ENCODE peak calls at places on chromosomes 12 and 14, in seven cellular contexts. U is fibroblast of lung, G is mucosa of descending colon, K is kidney, P is prostate gland, W is mammary epithelial cell, H is thoracic aorta. L is an unnamed sample. For H3K4me1, the result is how much of the 10 kb centered on the place peaks cover.

GRCh38 chr12:123115409-123116111 is 35.3 kb downstream of the PITPNM2 start:
- DNase-seq in U (peak), G (no peak), K (peak), P (no peak), W (peak), H (peak), L (no peak)

GRCh38 chr12:22627351-22627750 is 2.4 kb downstream of the ETNK1 start:
- DNase-seq in U (no peak), G (no peak), K (no peak), P (no peak), W (peak), H (no peak), L (no peak)

GRCh38 chr12:34603382-34604035 is 581.2 kb downstream of the ALG10 start:
- DNase-seq in U (no peak), G (peak), K (peak), P (no peak), W (no peak), H (no peak), L (no peak)

GRCh38 chr14:104795781-104796681 is 483 bp upstream of the AKT1 start:
- DNase-seq in U (peak), G (peak), K (no peak), P (no peak), W (no peak), H (no peak), L (peak)

GRCh38 chr12:77645966-77646598 is 184.6 kb upstream of the NAV3 start:
- DNase-seq in U (no peak), G (no peak), K (no peak), P (no peak), W (no peak), H (no peak), L (no peak)

GRCh38 chr14:80974338-80975078 is 19.1 kb downstream of the TSHR start:
- DNase-seq in U (peak), G (no peak), K (no peak), P (no peak), W (no peak), H (no peak), L (peak)

GRCh38 chr12:28966049-28966778 is 182.9 kb upstream of the FAR2 start:
- DNase-seq in U (peak), G (no peak), K (no peak), P (peak), W (no peak), H (no peak), L (no peak)

GRCh38 chr12:47079894-47080724 is at the start of gene AMIGO2:
- DNase-seq in U (peak), G (peak), K (peak), P (peak), W (peak), H (peak), L (no peak)

GRCh38 chr14:34501997-34502396 is 37.5 kb downstream of the EAPP start:
- DNase-seq in U (peak), G (no peak), K (no peak), P (no peak), W (no peak), H (no peak), L (no peak)

GRCh38 chr12:47190271-47190750 is 110.6 kb upstream of the AMIGO2 start:
- DNase-seq in U (peak), G (no peak), K (no peak), P (no peak), W (peak), H (no peak), L (no peak)

GRCh38 chr14:95507701-95508103 is 8.7 kb downstream of the SYNE3 start:
- DNase-seq in U (peak), G (no peak), K (no peak), P (no peak), W (peak), H (no peak), L (peak)

GRCh38 chr12:67991158-67991557 is 1.9 kb downstream of the IFNG-AS1 start:
- DNase-seq in U (no peak), G (peak), K (no peak), P (no peak), W (no peak), H (no peak), L (no peak)

GRCh38 chr12:110846615-110847566 is at the start of gene CCDC63:
- DNase-seq in U (peak), G (peak), K (peak), P (peak), W (no peak), H (no peak), L (peak)

GRCh38 chr14:64958201-64958600 is 13.9 kb downstream of the RAB15 start:
- DNase-seq in U (no peak), G (no peak), K (no peak), P (no peak), W (no peak), H (no peak), L (no peak)

GRCh38 chr14:106044949-106045596 is 518.7 kb downstream of the TMEM121 start:
- DNase-seq in U (no peak), G (peak), K (peak), P (no peak), W (no peak), H (no peak), L (peak)

GRCh38 chr14:35205737-35206136 is 83.4 kb downstream of the PRORP start:
- DNase-seq in U (no peak), G (no peak), K (no peak), P (no peak), W (no peak), H (no peak), L (no peak)

GRCh38 chr14:104442611-104443390 is 136.8 kb upstream of the C14orf180 start:
- DNase-seq in U (no peak), G (no peak), K (no peak), P (peak), W (no peak), H (no peak), L (no peak)

GRCh38 chr14:30345511-30345910 is 213.4 kb upstream of the G2E3 start:
- DNase-seq in U (no peak), G (no peak), K (no peak), P (no peak), W (no peak), H (no peak), L (no peak)

GRCh38 chr14:102539544-102540309 is 30.2 kb upstream of the ANKRD9 start:
- DNase-seq in U (peak), G (no peak), K (peak), P (no peak), W (no peak), H (no peak), L (peak)

GRCh38 chr12:124762791-124763593 is 100.7 kb downstream of the SCARB1 start:
- DNase-seq in U (peak), G (no peak), K (no peak), P (no peak), W (peak), H (no peak), L (no peak)

GRCh38 chr12:111450676-111451075 is 45.0 kb downstream of the SH2B3 start:
- DNase-seq in U (no peak), G (peak), K (no peak), P (no peak), W (no peak), H (no peak), L (no peak)

GRCh38 chr14:68554231-68554630 is 238.6 kb downstream of the ZFP36L1 start:
- DNase-seq in U (no peak), G (no peak), K (no peak), P (no peak), W (no peak), H (no peak), L (no peak)
- H3K4me1 ChIP-seq in U (under half), G (under half), K (under half), P (under half), W (under half), H (half or more), L (under half)

GRCh38 chr12:8032242-8033152 is at the start of gene FOXJ2:
- DNase-seq in U (peak), G (peak), K (peak), P (peak), W (peak), H (no peak), L (peak)
- TF ChIP-seq CTCF in U (no peak), G (no peak), K (no peak), P (no peak), W (no peak), H (no peak), L (no peak)

GRCh38 chr14:62546862-62547474 is 498.3 kb downstream of the KCNH5 start:
- DNase-seq in U (peak), G (no peak), K (no peak), P (no peak), W (peak), H (no peak), L (no peak)
- H3K4me3 ChIP-seq in U (no peak), G (no peak), K (no peak), P (no peak), W (no peak), H (no peak), L (no peak)

DNA sequence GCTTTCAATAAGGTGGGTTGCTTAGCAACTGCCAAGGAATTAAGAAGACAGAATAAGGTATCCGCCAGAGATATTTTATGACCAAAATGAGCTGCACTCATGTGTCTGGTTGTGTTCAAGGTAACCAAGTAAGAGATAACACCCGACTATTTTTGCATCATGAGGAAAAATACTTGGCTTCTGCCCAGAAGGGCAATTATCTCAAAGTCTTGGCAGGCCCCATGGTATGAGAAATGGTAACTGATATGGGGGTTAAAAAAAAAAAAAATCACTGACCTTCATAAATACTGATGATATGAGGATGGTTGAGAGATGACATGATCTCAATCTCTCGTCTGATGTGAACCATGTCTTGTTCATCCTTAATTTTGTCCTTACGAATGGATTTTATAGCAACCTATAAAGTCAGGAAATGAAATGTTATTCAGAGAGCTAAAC is 32.6 kb downstream of the NUAK1 start:
- DNase-seq in U (peak), G (no peak), K (no peak), P (no peak), W (no peak), H (no peak), L (peak)
- H3K4me1 ChIP-seq in U (under half), G (under half), K (half or more), P (under half), W (under half), H (half or more), L (under half)

GRCh38 chr12:79119796-79120195 is 255.2 kb downstream of the SYT1 start:
- DNase-seq in U (no peak), G (no peak), K (no peak), P (no peak), W (no peak), H (no peak), L (no peak)

GRCh38 chr12:79124385-79124784 is 259.8 kb downstream of the SYT1 start:
- DNase-seq in U (no peak), G (no peak), K (no peak), P (no peak), W (no peak), H (no peak), L (no peak)

GRCh38 chr12:79115743-79116142 is 251.2 kb downstream of the SYT1 start:
- DNase-seq in U (no peak), G (no peak), K (no peak), P (no peak), W (no peak), H (no peak), L (no peak)

GRCh38 chr12:79125358-79125757 is 260.8 kb downstream of the SYT1 start:
- DNase-seq in U (no peak), G (no peak), K (no peak), P (no peak), W (no peak), H (no peak), L (no peak)

DNA sequence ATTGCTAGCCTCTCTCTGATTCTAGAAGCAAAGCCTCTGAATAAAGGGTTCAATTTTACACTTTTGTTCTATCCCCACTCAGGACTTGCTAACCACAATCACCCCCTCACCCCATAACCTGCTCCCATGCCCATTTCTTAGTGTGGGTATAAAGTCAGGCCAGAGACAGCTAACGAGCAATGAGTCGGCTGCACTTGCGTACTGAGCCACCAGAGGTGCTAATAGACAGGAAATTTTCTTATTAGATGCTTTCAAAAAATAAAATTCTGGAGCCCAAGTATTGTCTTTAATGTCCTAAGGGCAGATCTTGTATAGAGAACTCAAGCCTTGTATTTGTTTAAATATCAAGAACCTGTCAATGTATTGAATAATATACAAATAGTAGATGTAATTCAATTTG is 256.9 kb downstream of the SYT1 start:
- DNase-seq in U (no peak), G (no peak), K (no peak), P (no peak), W (no peak), H (no peak), L (no peak)
- TF ChIP-seq CTCF in U (no peak), G (no peak), K (no peak), P (no peak), W (peak), H (no peak), L (peak)

DNA sequence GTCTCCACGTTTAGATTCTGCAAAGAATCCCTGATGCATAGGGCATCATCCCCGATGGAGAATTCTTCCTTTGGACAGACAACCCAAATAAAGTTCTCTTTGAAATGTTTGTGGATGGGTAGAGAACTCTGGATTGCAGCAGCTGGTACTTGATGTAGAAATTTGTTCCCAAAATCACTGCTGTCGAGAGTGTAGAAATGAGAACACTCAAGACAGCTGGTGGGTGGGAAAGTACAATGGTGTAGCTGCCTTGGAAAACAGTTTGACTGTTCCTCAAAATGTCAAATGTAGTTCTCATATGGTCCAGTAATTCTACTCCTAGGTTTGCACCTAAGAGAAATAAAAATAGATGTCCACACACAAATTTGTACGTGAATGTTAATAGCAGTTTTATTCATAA is 671.5 kb upstream of the TMEM132C start:
- DNase-seq in U (no peak), G (no peak), K (no peak), P (no peak), W (no peak), H (no peak), L (no peak)
- H3K4me3 ChIP-seq in U (no peak), G (no peak), K (no peak), P (no peak), W (no peak), H (no peak), L (no peak)

GRCh38 chr14:52271538-52271937 is 4.0 kb downstream of the PTGDR start:
- DNase-seq in U (no peak), G (no peak), K (no peak), P (no peak), W (no peak), H (no peak), L (no peak)
- H3K4me1 ChIP-seq in U (under half), G (under half), K (under half), P (under half), W (under half), H (under half), L (under half)